ENCODE peak calls at places on chromosomes 1 and 21, in ten cellular contexts. N, R, W, D, U, V, G, S, Q and I are unnamed samples.
A peak's percentile ranks its signal among the peaks of the same experiment; 100 is the strongest.

GRCh38 chr21:40531421-40531820 is 315.5 kb downstream of the DSCAM start:
- DNase-seq in N (no peak), R (peak; percentile 15), W (no peak), D (no peak), U (no peak), V (no peak), G (no peak), S (no peak), Q (no peak), I (no peak)

GRCh38 chr21:27564684-27565280 is 597.9 kb upstream of the ADAMTS5 start:
- DNase-seq in N (peak; percentile 43), R (no peak), W (no peak), D (no peak), U (no peak), V (peak; percentile 51), G (peak; percentile 29), S (no peak), Q (peak; percentile 4), I (no peak)

GRCh38 chr1:225597926-225598575 is 54.9 kb downstream of the ENAH start:
- DNase-seq in N (peak; percentile 38), R (no peak), W (no peak), D (no peak), U (no peak), V (peak; percentile 18), G (no peak), S (no peak), Q (no peak), I (no peak)

GRCh38 chr21:36381841-36382589 is 3.2 kb upstream of the CHAF1B start:
- DNase-seq in N (no peak), R (no peak), W (no peak), D (no peak), U (no peak), V (no peak), G (no peak), S (no peak), Q (no peak), I (no peak)

GRCh38 chr1:165910764-165911421 is 83.5 kb downstream of the UCK2 start:
- DNase-seq in N (no peak), R (no peak), W (peak; percentile 75), D (no peak), U (no peak), V (no peak), G (no peak), S (no peak), Q (no peak), I (no peak)

GRCh38 chr1:86741947-86742572 is 37.7 kb downstream of the SH3GLB1 start:
- DNase-seq in N (peak; percentile 45), R (no peak), W (no peak), D (no peak), U (no peak), V (peak; percentile 1), G (no peak), S (peak; percentile 28), Q (no peak), I (no peak)

GRCh38 chr1:110605901-110606783 is at the start of gene KCNA2:
- DNase-seq in N (no peak), R (no peak), W (peak; percentile 77), D (no peak), U (no peak), V (no peak), G (peak; percentile 92), S (no peak), Q (peak; percentile 85), I (peak; percentile 35)

GRCh38 chr1:2391034-2391384 is 345 bp downstream of the MORN1 start:
- DNase-seq in N (peak; percentile 47), R (no peak), W (peak; percentile 64), D (no peak), U (no peak), V (no peak), G (no peak), S (peak; percentile 19), Q (no peak), I (no peak)

GRCh38 chr1:78410643-78411042 is 80.1 kb upstream of the PTGFR start:
- DNase-seq in N (no peak), R (no peak), W (no peak), D (no peak), U (no peak), V (no peak), G (no peak), S (no peak), Q (no peak), I (no peak)

GRCh38 chr21:33948951-33949444 is 33.4 kb upstream of the ATP5PO start:
- DNase-seq in N (no peak), R (no peak), W (no peak), D (no peak), U (no peak), V (no peak), G (no peak), S (no peak), Q (no peak), I (no peak)

GRCh38 chr1:29450591-29450990 is 214.3 kb downstream of the PTPRU start:
- DNase-seq in N (no peak), R (no peak), W (no peak), D (no peak), U (no peak), V (peak; percentile 3), G (no peak), S (no peak), Q (no peak), I (no peak)

GRCh38 chr1:203929741-203930309 is 68.4 kb downstream of the SNRPE start:
- DNase-seq in N (no peak), R (no peak), W (no peak), D (no peak), U (no peak), V (no peak), G (no peak), S (no peak), Q (no peak), I (no peak)

GRCh38 chr1:39178541-39179431 is 25.7 kb upstream of the MACF1 start:
- DNase-seq in N (no peak), R (no peak), W (no peak), D (no peak), U (no peak), V (peak; percentile 89), G (no peak), S (no peak), Q (no peak), I (no peak)

GRCh38 chr1:208153386-208153785 is 90.8 kb downstream of the PLXNA2 start:
- DNase-seq in N (no peak), R (no peak), W (no peak), D (no peak), U (no peak), V (no peak), G (no peak), S (no peak), Q (no peak), I (no peak)

GRCh38 chr1:189424746-189425331 is 1052.8 kb downstream of the BRINP3 start:
- DNase-seq in N (no peak), R (no peak), W (no peak), D (no peak), U (no peak), V (no peak), G (no peak), S (no peak), Q (no peak), I (no peak)

GRCh38 chr1:84883286-84883685 is 9.7 kb downstream of the LPAR3 start:
- DNase-seq in N (no peak), R (no peak), W (no peak), D (no peak), U (no peak), V (no peak), G (no peak), S (no peak), Q (no peak), I (no peak)

GRCh38 chr1:32900371-32900955 is 726 bp downstream of the TMEM54 start:
- DNase-seq in N (no peak), R (no peak), W (no peak), D (no peak), U (no peak), V (no peak), G (peak; percentile 32), S (no peak), Q (no peak), I (no peak)

GRCh38 chr1:230230948-230231738 is 164.1 kb downstream of the GALNT2 start:
- DNase-seq in N (no peak), R (no peak), W (no peak), D (no peak), U (no peak), V (no peak), G (no peak), S (no peak), Q (no peak), I (no peak)

GRCh38 chr1:54294846-54295245 is 94.9 kb downstream of the MRPL37 start:
- DNase-seq in N (no peak), R (no peak), W (no peak), D (no peak), U (no peak), V (no peak), G (no peak), S (no peak), Q (no peak), I (no peak)

GRCh38 chr1:46557403-46557802 is 6.0 kb upstream of the KNCN start:
- DNase-seq in N (peak; percentile 16), R (no peak), W (no peak), D (no peak), U (no peak), V (no peak), G (no peak), S (no peak), Q (no peak), I (no peak)

GRCh38 chr1:191255354-191256057 is 777.8 kb upstream of the BRINP3 start:
- DNase-seq in N (peak; percentile 8), R (no peak), W (no peak), D (no peak), U (no peak), V (no peak), G (peak; percentile 11), S (no peak), Q (no peak), I (no peak)

GRCh38 chr21:17783816-17784598 is 35.1 kb downstream of the C21orf91 start:
- DNase-seq in N (peak; percentile 75), R (no peak), W (no peak), D (no peak), U (no peak), V (no peak), G (no peak), S (no peak), Q (no peak), I (no peak)

GRCh38 chr1:198913667-198914066 is 274.8 kb downstream of the PTPRC start:
- DNase-seq in N (no peak), R (no peak), W (no peak), D (no peak), U (no peak), V (no peak), G (no peak), S (no peak), Q (no peak), I (no peak)

GRCh38 chr21:45818904-45819285 is 162.7 kb upstream of the COL6A1 start:
- DNase-seq in N (peak; percentile 91), R (no peak), W (no peak), D (peak; percentile 9), U (peak; percentile 26), V (peak; percentile 80), G (no peak), S (no peak), Q (no peak), I (no peak)

GRCh38 chr1:57546527-57546926 is 122.7 kb upstream of the DAB1 start:
- DNase-seq in N (no peak), R (no peak), W (no peak), D (no peak), U (no peak), V (no peak), G (no peak), S (no peak), Q (no peak), I (no peak)

GRCh38 chr1:203996126-203996525 is 76.8 kb upstream of the SOX13 start:
- DNase-seq in N (no peak), R (no peak), W (no peak), D (no peak), U (no peak), V (no peak), G (peak; percentile 64), S (no peak), Q (peak; percentile 24), I (no peak)

GRCh38 chr1:98119793-98120192 is 199.0 kb upstream of the DPYD start:
- DNase-seq in N (peak; percentile 26), R (no peak), W (no peak), D (no peak), U (no peak), V (peak; percentile 38), G (no peak), S (no peak), Q (no peak), I (no peak)

GRCh38 chr1:241627453-241628329 is 12.5 kb downstream of the CHML start:
- DNase-seq in N (peak; percentile 72), R (peak; percentile 53), W (no peak), D (no peak), U (no peak), V (peak; percentile 81), G (no peak), S (no peak), Q (no peak), I (no peak)